ENCODE peak calls at places on chromosome 20, in five cellular contexts. W, V, X, L and D are unnamed samples.

GRCh38 chr20:33233129-33233774 is 2.5 kb upstream of the BPIFA1 start:
- DNase-seq in W (no peak), V (peak), X (no peak), L (no peak), D (peak)

GRCh38 chr20:20207291-20207690 is 155.0 kb downstream of the CFAP61 start:
- DNase-seq in W (no peak), V (peak), X (no peak), L (no peak), D (peak)

GRCh38 chr20:32999603-33000250 is 4.5 kb downstream of the SUN5 start:
- DNase-seq in W (no peak), V (no peak), X (no peak), L (no peak), D (no peak)

GRCh38 chr20:10307359-10307735 is 88.7 kb downstream of the SNAP25 start:
- DNase-seq in W (no peak), V (no peak), X (no peak), L (peak), D (no peak)

GRCh38 chr20:23047738-23048214 is 1.7 kb downstream of the THBD start:
- DNase-seq in W (no peak), V (peak), X (no peak), L (no peak), D (peak)

GRCh38 chr20:5113615-5113986 is 6.2 kb downstream of the PCNA start:
- DNase-seq in W (no peak), V (no peak), X (no peak), L (no peak), D (no peak)

GRCh38 chr20:7617797-7618196 is 322.5 kb downstream of the HAO1 start:
- DNase-seq in W (no peak), V (no peak), X (no peak), L (no peak), D (no peak)

GRCh38 chr20:31705598-31706597 is 16.8 kb downstream of the BCL2L1 start:
- DNase-seq in W (no peak), V (no peak), X (no peak), L (no peak), D (no peak)

GRCh38 chr20:43988451-43988850 is 73.8 kb downstream of the TOX2 start:
- DNase-seq in W (peak), V (no peak), X (no peak), L (peak), D (no peak)

GRCh38 chr20:11810316-11811130 is 107.2 kb upstream of the BTBD3 start:
- DNase-seq in W (peak), V (no peak), X (no peak), L (peak), D (no peak)

GRCh38 chr20:25486377-25486776 is 78.9 kb downstream of the GINS1 start:
- DNase-seq in W (peak), V (no peak), X (no peak), L (no peak), D (no peak)
- H3K27ac ChIP-seq in W (no peak), V (no peak), X (no peak), L (no peak), D (no peak)

GRCh38 chr20:62625921-62626547 is 16.3 kb upstream of the SLCO4A1 start:
- DNase-seq in W (no peak), V (no peak), X (no peak), L (no peak), D (no peak)
- H2AK5ac ChIP-seq in W (no peak), V (no peak), X (peak), L (peak), D (no peak)

GRCh38 chr20:17872920-17873319 is 95.7 kb downstream of the SNX5 start:
- DNase-seq in W (no peak), V (no peak), X (no peak), L (no peak), D (no peak)
- H3K27ac ChIP-seq in W (no peak), V (no peak), X (no peak), L (no peak), D (no peak)

DNA sequence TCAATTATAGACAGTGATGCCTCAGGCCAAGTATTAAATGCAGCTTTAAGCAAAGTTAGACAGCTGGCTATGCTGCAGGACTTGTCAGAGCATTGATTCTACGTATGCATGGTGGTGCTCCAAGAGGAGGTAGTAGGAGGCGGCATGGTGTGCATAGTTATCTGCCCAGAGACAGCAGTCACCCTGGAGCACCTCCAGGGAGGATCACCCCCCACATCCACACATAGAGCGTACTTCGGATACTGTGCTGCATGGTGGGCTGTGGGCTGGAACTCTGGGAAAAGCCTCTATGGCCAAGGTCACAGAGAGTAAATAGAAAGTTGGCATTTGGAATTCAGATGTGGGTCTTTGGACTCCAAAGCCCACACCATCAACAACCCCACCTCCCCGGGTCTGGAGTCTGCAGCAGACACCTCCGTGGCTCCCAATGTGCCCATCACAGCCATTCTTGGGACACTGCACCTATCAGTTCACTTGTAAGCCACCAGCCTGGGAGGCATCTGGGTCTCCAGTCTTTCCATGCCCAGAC is 64.5 kb upstream of the STX16 start:
- DNase-seq in W (no peak), V (no peak), X (no peak), L (no peak), D (no peak)
- H2AK5ac ChIP-seq in W (no peak), V (no peak), X (peak), L (no peak), D (no peak)

GRCh38 chr20:49910340-49910706 is 5.0 kb downstream of the SPATA2 start:
- DNase-seq in W (no peak), V (no peak), X (no peak), L (no peak), D (no peak)
- H3K27ac ChIP-seq in W (no peak), V (no peak), X (no peak), L (no peak), D (no peak)

GRCh38 chr20:57264908-57265648 is 1.4 kb downstream of the BMP7 start:
- DNase-seq in W (no peak), V (peak), X (no peak), L (no peak), D (peak)

GRCh38 chr20:57263127-57263609 is 3.3 kb downstream of the BMP7 start:
- DNase-seq in W (no peak), V (no peak), X (no peak), L (no peak), D (no peak)

GRCh38 chr20:57264151-57264792 is 2.2 kb downstream of the BMP7 start:
- DNase-seq in W (no peak), V (no peak), X (no peak), L (no peak), D (peak)

GRCh38 chr20:57262244-57263126 is 4.0 kb downstream of the BMP7 start:
- DNase-seq in W (no peak), V (peak), X (no peak), L (no peak), D (peak)

DNA sequence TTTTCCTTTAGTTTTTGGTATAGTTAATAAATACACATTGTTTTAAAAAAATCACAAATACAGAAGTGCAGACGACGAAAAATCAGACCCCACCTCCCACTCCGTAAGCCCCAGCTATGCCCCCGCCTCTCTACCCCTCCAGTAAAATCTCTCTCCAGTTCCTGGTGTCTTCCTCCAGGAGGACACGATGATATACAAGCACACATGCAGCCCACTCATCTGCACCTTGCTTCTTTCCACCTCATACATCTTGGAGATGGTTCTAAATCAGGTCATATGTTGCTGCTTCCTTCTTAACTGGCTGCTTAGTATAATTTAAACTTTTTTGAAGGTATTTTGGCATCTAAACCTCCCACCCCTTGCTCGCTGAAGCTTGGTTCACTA is 2.7 kb downstream of the BMP7 start:
- DNase-seq in W (no peak), V (no peak), X (no peak), L (no peak), D (no peak)
- H2AK5ac ChIP-seq in W (no peak), V (no peak), X (no peak), L (no peak), D (no peak)

DNA sequence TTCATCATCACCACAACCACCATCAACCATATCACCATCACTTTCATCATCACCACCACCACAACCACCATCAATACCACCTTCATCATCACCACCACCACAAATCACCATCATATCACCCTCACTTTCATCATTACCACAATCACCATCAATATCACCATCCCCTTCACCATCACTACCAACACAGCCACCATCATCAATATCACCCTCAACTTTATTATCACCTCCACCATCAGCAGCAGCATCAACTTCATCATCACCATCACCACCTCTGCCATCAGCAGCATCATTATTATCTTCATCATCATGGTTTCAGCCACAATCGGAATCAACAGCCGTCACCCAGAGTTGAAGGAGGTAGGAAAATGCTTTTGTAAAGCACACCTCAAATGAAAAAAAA is 225.7 kb upstream of the SULF2 start:
- DNase-seq in W (no peak), V (no peak), X (no peak), L (no peak), D (no peak)
- H3K27ac ChIP-seq in W (no peak), V (no peak), X (no peak), L (no peak), D (no peak)

GRCh38 chr20:50077818-50078601 is 34.9 kb downstream of the UBE2V1 start:
- DNase-seq in W (no peak), V (no peak), X (no peak), L (no peak), D (no peak)
- H2AK5ac ChIP-seq in W (no peak), V (no peak), X (no peak), L (no peak), D (no peak)

DNA sequence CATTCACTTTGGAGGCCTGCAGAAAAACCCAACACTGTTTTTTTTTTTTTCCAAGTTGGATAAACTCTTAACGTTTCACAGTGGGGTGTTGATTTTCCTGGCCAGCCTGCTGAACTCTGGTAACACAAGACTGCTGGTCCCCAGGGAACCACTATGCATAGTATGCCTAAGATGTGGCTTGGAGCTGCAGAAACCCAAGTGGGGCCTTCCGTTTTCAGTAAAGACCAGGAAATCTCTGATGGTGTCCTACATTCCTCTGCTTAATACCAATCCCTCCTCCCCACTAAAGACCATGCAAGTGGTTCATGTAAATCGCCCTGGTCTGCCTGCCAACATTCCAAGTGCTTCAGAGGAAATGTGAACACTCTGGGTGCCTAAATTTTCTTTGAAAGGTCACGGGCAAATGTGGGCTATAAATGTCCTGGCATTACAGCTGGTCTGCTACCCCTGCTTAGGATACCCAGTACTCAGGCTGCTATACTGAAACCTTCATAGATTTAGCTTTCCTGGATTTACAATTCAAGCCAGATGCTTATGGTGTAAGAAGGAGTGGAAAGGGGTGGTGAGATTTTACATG is 615.4 kb downstream of the MAFB start:
- DNase-seq in W (no peak), V (peak), X (no peak), L (peak), D (peak)
- H3K27ac ChIP-seq in W (no peak), V (peak), X (no peak), L (no peak), D (peak)

GRCh38 chr20:50188287-50188688 is 2.3 kb upstream of the CEBPB start:
- DNase-seq in W (no peak), V (no peak), X (no peak), L (no peak), D (no peak)

GRCh38 chr20:50191065-50191565 is 485 bp downstream of the CEBPB start:
- DNase-seq in W (no peak), V (no peak), X (no peak), L (no peak), D (no peak)

GRCh38 chr20:50188879-50189680 is 1.6 kb upstream of the CEBPB start:
- DNase-seq in W (no peak), V (no peak), X (no peak), L (no peak), D (no peak)

GRCh38 chr20:50190251-50191064 is at the start of gene CEBPB:
- DNase-seq in W (peak), V (peak), X (peak), L (peak), D (peak)

GRCh38 chr20:50189681-50190250 is 864 bp upstream of the CEBPB start:
- DNase-seq in W (no peak), V (peak), X (no peak), L (peak), D (peak)
- H2AK5ac ChIP-seq in W (peak), V (no peak), X (peak), L (peak), D (no peak)